ENCODE peak calls at places on chromosomes 4 and X, in eight cellular contexts. T is hepatocyte, Z is fibroblast of lung, R is HepG2, D is GM23338, U is neuronal stem cell, E is SK-N-SH, Y is IMR-90. Q is an unnamed sample.

GRCh38 chr4:41146716-41147506 is 67.4 kb downstream of the APBB2 start:
- DNase-seq in Y (peak), E (no peak), U (peak), D (peak), Z (peak), T (peak), R (no peak), Q (peak)

GRCh38 chr4:77202491-77202890 is 45.5 kb downstream of the CCNG2 start:
- DNase-seq in R (no peak), T (peak), Y (no peak), D (no peak), U (no peak), Z (no peak), E (no peak), Q (no peak)

GRCh38 chrX:24412637-24413363 is 52.3 kb upstream of the PDK3 start:
- DNase-seq in E (no peak), Y (no peak), T (no peak), D (no peak), Z (no peak), R (no peak), U (no peak), Q (no peak)

GRCh38 chr4:25827373-25827772 is 35.4 kb downstream of the SEL1L3 start:
- DNase-seq in U (no peak), T (no peak), Z (no peak), E (no peak), R (no peak), D (no peak), Y (no peak), Q (no peak)

GRCh38 chr4:86730310-86730709 is 118.9 kb downstream of the SLC10A6 start:
- DNase-seq in R (peak), E (no peak), Y (no peak), Z (no peak), D (peak), U (no peak), T (no peak), Q (peak)

GRCh38 chrX:72240976-72241375 is 2.1 kb upstream of the ERCC6L start:
- DNase-seq in T (no peak), D (no peak), R (peak), U (no peak), E (no peak), Z (no peak), Y (no peak), Q (no peak)

GRCh38 chr4:153773236-153773690 is 13.4 kb upstream of the RNF175 start:
- DNase-seq in T (no peak), Z (peak), U (no peak), R (no peak), D (peak), Y (no peak), E (no peak), Q (peak)

GRCh38 chrX:73401591-73402266 is 45.1 kb upstream of the CDX4 start:
- DNase-seq in U (peak), Z (no peak), Y (no peak), E (no peak), D (peak), T (peak), R (no peak), Q (peak)

GRCh38 chrX:40182095-40182494 is 84.3 kb upstream of the BCOR start:
- DNase-seq in T (no peak), Z (no peak), E (no peak), Y (no peak), U (no peak), D (no peak), R (no peak), Q (no peak)

GRCh38 chrX:52410439-52411394 is 41.9 kb downstream of the XAGE2 start:
- DNase-seq in R (no peak), U (no peak), Y (no peak), E (no peak), T (no peak), Z (no peak), D (no peak), Q (no peak)

GRCh38 chrX:40273356-40274050 is 175.7 kb upstream of the BCOR start:
- DNase-seq in D (no peak), U (no peak), Z (peak), T (peak), Y (peak), R (no peak), E (peak), Q (no peak)

GRCh38 chr4:174650711-174651355 is 128.5 kb upstream of the HPGD start:
- DNase-seq in U (no peak), E (no peak), R (no peak), T (no peak), Y (no peak), D (no peak), Z (no peak), Q (no peak)

GRCh38 chrX:102155806-102156179 is at the start of gene BEX5:
- DNase-seq in R (no peak), D (peak), Y (no peak), Z (no peak), E (peak), U (peak), T (peak), Q (peak)

GRCh38 chrX:17836830-17837229 is 24.3 kb downstream of the RAI2 start:
- DNase-seq in Y (no peak), U (no peak), R (no peak), Z (no peak), E (no peak), T (no peak), D (no peak), Q (no peak)

DNA sequence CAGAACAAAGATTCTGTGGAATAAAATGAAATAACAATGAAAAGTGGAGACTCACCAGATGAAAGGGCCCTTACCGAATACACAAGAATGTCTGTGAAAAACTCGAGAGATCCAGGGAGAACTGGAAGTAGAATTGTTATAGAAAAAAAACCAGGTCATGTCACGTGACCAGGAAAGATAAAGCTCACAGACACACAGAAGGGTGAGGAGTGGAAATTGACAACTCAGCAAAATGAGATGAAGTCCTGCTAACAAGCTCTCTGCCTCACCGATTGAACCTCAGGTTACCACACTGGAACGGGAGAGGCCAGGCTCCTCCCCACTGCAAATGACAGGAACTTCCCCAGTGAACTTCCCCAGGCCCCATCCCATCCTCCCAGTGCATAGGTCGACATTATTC is 1618.0 kb upstream of the PCDH10 start:
- DNase-seq in Y (no peak), Z (no peak), D (no peak), T (no peak), E (no peak), R (no peak), U (no peak), Q (no peak)
- H2AFZ ChIP-seq in Y (no peak), Z (no peak), D (peak), T (no peak), E (peak), R (no peak), U (peak), Q (no peak)

GRCh38 chrX:154448484-154448883 is 4.5 kb downstream of the FAM50A start:
- DNase-seq in D (no peak), Z (no peak), T (no peak), U (no peak), R (no peak), Y (no peak), E (no peak), Q (no peak)

GRCh38 chrX:154450312-154450711 is 6.4 kb downstream of the FAM50A start:
- DNase-seq in U (no peak), R (no peak), D (no peak), Z (no peak), E (no peak), Y (no peak), T (no peak), Q (no peak)

GRCh38 chrX:154446430-154446829 is 2.5 kb downstream of the FAM50A start:
- DNase-seq in T (no peak), D (no peak), Y (no peak), U (no peak), R (no peak), Z (no peak), E (no peak), Q (no peak)

GRCh38 chrX:154452823-154453222 is 5.3 kb upstream of the PLXNA3 start:
- DNase-seq in U (no peak), Z (no peak), E (no peak), T (no peak), R (no peak), D (no peak), Y (no peak), Q (no peak)

DNA sequence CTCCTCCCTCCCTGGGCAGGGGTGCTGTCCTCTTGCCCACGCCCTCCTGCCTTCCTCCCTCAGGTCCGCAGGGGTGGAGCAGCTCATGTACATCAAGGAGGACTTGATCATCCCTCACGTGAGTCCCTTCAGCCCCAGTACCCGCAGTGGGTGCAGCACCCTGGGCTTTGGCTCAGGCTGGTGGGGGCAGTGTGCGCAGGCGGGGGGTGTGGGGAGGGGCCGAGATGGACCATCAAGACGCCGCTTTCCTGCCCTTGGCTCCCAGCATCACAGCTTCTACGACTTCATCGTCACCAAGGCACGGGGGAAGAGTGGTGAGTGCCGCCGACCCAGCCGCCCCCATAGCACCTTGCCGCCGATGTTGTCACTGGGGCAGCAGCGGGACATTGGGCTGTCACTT is 5.7 kb downstream of the FAM50A start:
- DNase-seq in T (no peak), E (no peak), Z (no peak), D (no peak), Y (no peak), U (no peak), R (no peak), Q (no peak)
- H2AFZ ChIP-seq in T (no peak), E (no peak), Z (no peak), D (no peak), Y (no peak), U (no peak), R (no peak), Q (no peak)

DNA sequence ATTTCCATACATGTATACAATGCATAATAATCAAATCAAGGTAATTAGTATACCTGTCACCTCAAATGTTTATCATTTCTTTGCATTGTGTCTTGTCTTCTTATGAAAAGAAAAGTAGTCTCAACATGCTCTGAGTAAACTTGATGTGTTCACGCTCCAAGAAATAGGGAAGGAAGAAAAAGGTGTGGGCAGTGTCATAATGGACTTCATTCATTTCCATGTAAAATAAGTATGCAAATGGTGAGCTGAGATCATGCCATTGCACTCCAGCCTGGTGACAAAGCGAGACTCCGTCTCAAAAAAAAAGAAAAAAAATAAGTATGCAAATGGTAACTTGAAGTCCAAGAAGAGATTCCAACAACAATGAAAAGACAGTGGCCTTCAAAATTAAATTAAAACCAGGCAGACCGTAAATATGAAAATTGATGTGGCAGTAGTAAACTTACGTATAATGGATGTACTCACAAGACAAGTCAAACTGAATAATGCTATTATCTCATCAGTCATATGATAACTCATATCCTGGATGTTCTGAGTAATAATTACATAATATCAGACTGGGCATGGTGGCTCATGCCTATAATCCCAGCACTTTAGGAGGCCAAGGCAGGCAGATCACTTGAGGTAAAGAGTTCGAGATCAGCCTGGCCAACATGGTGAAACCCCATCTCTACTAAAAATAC is 6.0 kb upstream of the CWH43 start:
- DNase-seq in R (no peak), E (no peak), Y (no peak), U (no peak), D (no peak), T (no peak), Z (no peak), Q (no peak)
- H2AFZ ChIP-seq in R (no peak), E (no peak), Y (no peak), U (no peak), D (no peak), T (no peak), Z (no peak), Q (no peak)

GRCh38 chr4:184096561-184097239 is 121.0 kb downstream of the ENPP6 start:
- DNase-seq in Z (peak), D (no peak), U (no peak), Y (peak), T (peak), E (no peak), R (no peak), Q (no peak)

GRCh38 chr4:184099033-184099432 is 118.6 kb downstream of the ENPP6 start:
- DNase-seq in D (no peak), Z (no peak), R (no peak), T (no peak), U (no peak), E (no peak), Y (no peak), Q (no peak)

GRCh38 chr4:184099541-184099966 is 118.1 kb downstream of the ENPP6 start:
- DNase-seq in D (no peak), R (no peak), Z (peak), Y (peak), T (peak), E (peak), U (no peak), Q (no peak)

GRCh38 chr4:184097240-184097619 is 120.4 kb downstream of the ENPP6 start:
- DNase-seq in T (no peak), E (no peak), R (no peak), Z (peak), Y (no peak), D (peak), U (no peak), Q (peak)

GRCh38 chr4:184097815-184098214 is 119.9 kb downstream of the ENPP6 start:
- DNase-seq in D (no peak), R (no peak), U (no peak), E (no peak), Y (no peak), Z (no peak), T (no peak), Q (no peak)
- H2AFZ ChIP-seq in D (peak), R (no peak), U (no peak), E (no peak), Y (no peak), Z (no peak), T (no peak), Q (no peak)

GRCh38 chr4:73811841-73812240 is 24.6 kb upstream of the CXCL6 start:
- DNase-seq in E (no peak), T (no peak), D (no peak), Y (no peak), Z (no peak), U (no peak), R (no peak), Q (no peak)

GRCh38 chr4:73816814-73817213 is 19.7 kb upstream of the CXCL6 start:
- DNase-seq in Y (peak), R (no peak), D (no peak), T (no peak), U (no peak), E (no peak), Z (peak), Q (no peak)

GRCh38 chr4:73814679-73815078 is 21.8 kb upstream of the CXCL6 start:
- DNase-seq in U (no peak), R (no peak), T (no peak), E (no peak), Z (no peak), Y (no peak), D (no peak), Q (no peak)

GRCh38 chr4:73817341-73817740 is 19.1 kb upstream of the CXCL6 start:
- DNase-seq in T (no peak), U (no peak), R (no peak), D (peak), Y (no peak), E (no peak), Z (no peak), Q (no peak)

GRCh38 chr4:73815145-73815544 is 21.3 kb upstream of the CXCL6 start:
- DNase-seq in T (no peak), U (no peak), D (no peak), Y (peak), E (no peak), Z (no peak), R (no peak), Q (no peak)
- H2AFZ ChIP-seq in T (no peak), U (no peak), D (peak), Y (no peak), E (no peak), Z (no peak), R (no peak), Q (no peak)

DNA sequence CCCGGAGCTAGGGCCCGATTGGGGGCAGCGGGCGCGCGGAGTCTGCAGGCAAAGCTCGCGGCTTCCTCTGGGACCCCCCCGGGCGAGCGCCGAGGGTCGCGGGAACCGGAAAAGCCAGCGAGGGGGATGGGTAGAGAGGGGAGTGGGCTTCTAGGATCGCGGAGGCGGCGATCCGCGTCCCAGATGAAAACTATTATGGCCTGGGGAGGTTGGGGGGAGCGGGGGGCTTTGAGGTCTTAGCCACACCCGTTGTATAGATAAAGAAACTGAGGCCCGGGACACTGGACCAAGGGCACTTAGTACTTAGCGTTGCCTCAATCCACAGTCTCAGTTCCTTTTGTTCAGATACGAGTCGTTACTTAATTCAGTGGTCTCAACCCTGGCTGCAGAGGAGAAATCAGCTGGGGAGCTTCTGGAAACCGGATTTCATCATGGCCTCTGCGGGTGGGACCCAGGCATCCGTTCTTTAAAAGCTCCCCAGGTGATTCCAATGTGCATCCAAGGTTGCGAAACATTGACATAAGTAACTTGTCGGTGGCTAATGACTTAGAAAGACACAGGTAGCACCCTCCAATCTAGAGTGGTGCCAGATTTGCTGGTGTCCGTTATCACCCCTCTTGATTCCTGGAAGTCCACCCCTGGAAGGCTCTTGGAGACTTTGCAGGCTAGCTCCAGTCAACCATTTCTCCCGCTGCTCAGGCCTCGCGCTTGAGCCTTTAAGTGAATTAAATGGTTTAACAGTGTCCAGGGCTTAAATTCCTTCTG is 90.7 kb downstream of the GEMIN8 start:
- DNase-seq in Y (no peak), R (no peak), E (no peak), Z (no peak), D (peak), T (no peak), U (no peak), Q (peak)
- H2AFZ ChIP-seq in Y (peak), R (no peak), E (no peak), Z (no peak), D (no peak), T (no peak), U (peak), Q (no peak)

DNA sequence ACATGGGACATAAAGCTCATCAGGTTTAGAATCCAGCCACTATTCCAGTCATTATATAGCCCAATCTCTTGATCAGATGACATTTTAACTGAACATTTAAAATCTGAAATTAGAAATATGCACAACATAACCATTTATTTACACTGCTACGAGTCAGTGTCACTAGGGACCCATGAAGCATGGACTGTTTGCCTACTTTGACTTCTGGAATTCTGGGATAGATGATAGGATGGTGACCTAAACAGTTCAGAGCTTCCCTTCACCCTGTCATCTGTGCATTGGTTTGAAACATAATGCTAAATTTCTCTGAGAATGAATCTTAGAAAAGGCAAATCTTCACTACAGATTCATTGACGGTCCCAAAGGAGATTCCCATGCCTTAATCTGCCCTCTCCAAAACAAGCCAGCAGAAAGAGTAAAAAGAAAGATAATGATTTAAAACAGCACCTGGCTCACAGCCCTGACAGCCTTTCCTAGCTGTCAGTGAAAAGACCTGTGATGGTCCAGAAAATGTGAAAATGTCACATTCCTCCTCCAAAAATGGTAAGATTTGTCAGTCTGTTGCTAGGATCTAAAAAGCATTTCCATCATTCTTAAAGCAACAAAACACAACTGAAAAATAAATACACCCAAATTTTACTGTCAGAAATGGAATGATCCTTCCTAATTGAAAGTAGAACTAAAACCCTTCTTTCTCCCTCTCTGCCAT is 18.8 kb upstream of the HERC3 start:
- DNase-seq in R (no peak), E (no peak), U (no peak), Y (no peak), D (no peak), Z (no peak), T (no peak), Q (no peak)
- H2AFZ ChIP-seq in R (no peak), E (peak), U (peak), Y (peak), D (peak), Z (peak), T (no peak), Q (peak)

DNA sequence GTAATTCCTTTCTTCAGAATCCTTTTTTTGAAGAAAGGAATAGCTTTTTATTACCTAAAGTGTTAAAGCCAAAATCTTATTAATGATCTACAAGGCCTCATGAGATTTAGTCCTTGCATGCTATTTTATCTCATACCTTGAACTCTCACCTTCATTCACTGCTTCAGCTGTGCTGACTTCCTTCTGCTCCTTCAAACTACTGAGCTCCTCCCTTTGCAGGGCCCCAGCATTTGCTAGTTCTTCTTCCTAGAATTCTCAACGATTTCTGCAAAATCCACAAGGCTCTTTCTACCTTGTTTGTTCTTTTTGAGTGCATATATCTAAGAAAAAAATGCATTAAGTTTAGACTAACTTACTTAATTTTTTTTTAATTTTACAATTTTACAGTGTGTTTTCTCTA is 619.5 kb downstream of the EPHA5 start:
- DNase-seq in Y (no peak), T (peak), Z (no peak), E (no peak), R (no peak), D (no peak), U (no peak), Q (no peak)
- H2AFZ ChIP-seq in Y (no peak), T (no peak), Z (no peak), E (no peak), R (no peak), D (no peak), U (no peak), Q (no peak)